ENCODE peak calls at places on chromosomes 3 and 15, in five cellular contexts. L is A549; R is CD8-positive, alpha-beta memory T cell; B is OCI-LY7; P is MM.1S. O is an unnamed sample.

GRCh38 chr15:72472907-72473669 is 1.0 kb upstream of the ARIH1 start:
- DNase-seq in L (no peak), B (peak; percentile 29), R (peak; percentile 9), P (no peak), O (no peak)

GRCh38 chr3:9130318-9131110 is 118.9 kb downstream of the SRGAP3 start:
- DNase-seq in B (no peak), L (no peak), P (no peak), R (no peak), O (no peak)

GRCh38 chr15:59304807-59305206 is 67.9 kb downstream of the MYO1E start:
- DNase-seq in R (no peak), P (no peak), L (no peak), B (no peak), O (no peak)

GRCh38 chr3:168877899-168878298 is 782.2 kb upstream of the GOLIM4 start:
- DNase-seq in P (no peak), L (no peak), B (no peak), R (no peak), O (no peak)

GRCh38 chr3:177446160-177446559 is 248.9 kb upstream of the TBL1XR1 start:
- DNase-seq in R (no peak), L (no peak), B (no peak), P (no peak), O (no peak)

GRCh38 chr3:148466143-148466542 is 231.6 kb upstream of the AGTR1 start:
- DNase-seq in L (no peak), P (no peak), R (no peak), B (no peak), O (no peak)

GRCh38 chr15:93307513-93307912 is 218.5 kb upstream of the RGMA start:
- DNase-seq in L (no peak), P (no peak), B (no peak), R (no peak), O (no peak)

GRCh38 chr3:88262527-88262926 is 112.8 kb downstream of the C3orf38 start:
- DNase-seq in P (no peak), L (no peak), R (no peak), B (no peak), O (no peak)

GRCh38 chr3:28777806-28778475 is 429.3 kb upstream of the AZI2 start:
- DNase-seq in L (no peak), B (no peak), R (no peak), P (no peak), O (no peak)

GRCh38 chr3:182909318-182910040 is 70.9 kb downstream of the DCUN1D1 start:
- DNase-seq in P (peak; percentile 27), R (peak; percentile 5), B (peak; percentile 41), L (peak; percentile 10), O (no peak)

GRCh38 chr3:21647961-21648360 is 103.0 kb downstream of the ZNF385D start:
- DNase-seq in L (no peak), R (no peak), P (no peak), B (no peak), O (no peak)

GRCh38 chr3:27532931-27533607 is 48.9 kb upstream of the SLC4A7 start:
- DNase-seq in B (peak; percentile 3), P (no peak), R (no peak), L (no peak), O (no peak)
- H3K27ac ChIP-seq in B (no peak overlapping the region), P (no peak overlapping the region), R (no peak overlapping the region), L (peak overlapping the region; percentile 95), O (no peak overlapping the region)

DNA sequence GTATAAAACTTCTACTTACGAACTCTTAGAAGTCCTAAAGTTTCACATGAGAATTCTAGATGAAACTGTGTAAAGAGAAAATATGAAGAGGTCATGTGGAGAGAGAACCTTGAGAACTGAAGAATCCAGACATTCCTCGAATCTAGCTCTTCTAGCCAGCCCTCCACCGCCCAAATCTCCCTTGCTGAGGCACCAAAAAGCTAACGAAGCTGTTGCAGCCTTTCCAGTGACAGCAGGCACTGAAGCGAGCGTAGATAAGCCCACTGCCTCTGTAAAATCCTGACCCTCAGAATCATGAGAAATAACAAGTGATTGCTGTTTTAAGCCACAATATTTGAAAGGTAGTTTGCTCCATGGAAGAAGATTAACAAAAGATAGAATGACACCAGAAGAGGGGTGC is 134.0 kb downstream of the GOLGA6L6 start:
- DNase-seq in B (no peak), L (no peak), R (no peak), P (no peak), O (no peak)
- H3K9me3 ChIP-seq in B (peaks cover 13% of the 10 kb centered on the region), L (peaks cover 23% of the 10 kb centered on the region), R (no peaks in the 10 kb centered on the region), P (no peaks in the 10 kb centered on the region), O (no peaks in the 10 kb centered on the region)

DNA sequence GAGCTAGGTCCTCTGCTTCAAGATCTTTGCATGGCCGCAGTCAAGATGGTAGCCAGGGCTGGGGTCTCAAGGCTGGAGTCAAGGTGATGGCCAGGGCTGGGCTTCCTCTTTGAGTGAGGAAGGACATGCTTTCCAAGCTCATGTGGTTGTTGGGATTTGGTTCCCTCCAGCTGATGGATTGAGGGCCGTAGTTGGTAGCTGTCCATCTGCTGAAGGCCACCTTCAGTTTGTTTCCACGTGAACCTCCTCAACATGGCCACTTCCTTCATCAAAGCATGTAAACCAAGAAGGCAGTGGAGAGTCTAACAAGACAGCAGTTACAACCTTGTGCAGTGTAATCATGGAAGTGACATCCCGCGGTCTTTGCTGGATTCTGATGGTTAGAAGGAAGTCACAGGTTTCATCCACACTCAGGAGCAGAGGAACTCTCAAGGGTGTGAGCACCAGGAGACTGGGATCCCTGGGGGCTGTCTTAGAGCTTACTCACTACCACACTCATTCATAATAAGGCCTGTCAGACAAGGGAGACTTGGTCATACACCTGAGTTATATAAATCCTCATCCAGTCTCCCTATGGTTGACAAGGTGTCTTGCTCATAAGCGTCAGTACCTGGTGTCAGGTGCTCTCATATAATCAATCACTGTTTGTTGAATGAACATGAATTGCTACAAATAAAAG is 42.1 kb downstream of the ABHD5 start:
- DNase-seq in L (no peak), R (no peak), B (no peak), P (no peak), O (no peak)
- H3K4me1 ChIP-seq in L (no peaks in the 10 kb centered on the region), R (no peaks in the 10 kb centered on the region), B (no peaks in the 10 kb centered on the region), P (no peaks in the 10 kb centered on the region), O (no peaks in the 10 kb centered on the region)

GRCh38 chr3:4233488-4233887 is 69.7 kb upstream of the SETMAR start:
- DNase-seq in R (no peak), P (peak; percentile 41), B (no peak), L (no peak), O (no peak)

GRCh38 chr3:4235690-4236089 is 67.5 kb upstream of the SETMAR start:
- DNase-seq in R (no peak), L (no peak), B (no peak), P (no peak), O (no peak)

GRCh38 chr3:4231041-4231440 is 72.1 kb upstream of the SETMAR start:
- DNase-seq in L (no peak), P (no peak), R (no peak), B (no peak), O (no peak)

GRCh38 chr3:4234894-4235293 is 68.3 kb upstream of the SETMAR start:
- DNase-seq in R (no peak), P (peak; percentile 19), B (no peak), L (no peak), O (no peak)

DNA sequence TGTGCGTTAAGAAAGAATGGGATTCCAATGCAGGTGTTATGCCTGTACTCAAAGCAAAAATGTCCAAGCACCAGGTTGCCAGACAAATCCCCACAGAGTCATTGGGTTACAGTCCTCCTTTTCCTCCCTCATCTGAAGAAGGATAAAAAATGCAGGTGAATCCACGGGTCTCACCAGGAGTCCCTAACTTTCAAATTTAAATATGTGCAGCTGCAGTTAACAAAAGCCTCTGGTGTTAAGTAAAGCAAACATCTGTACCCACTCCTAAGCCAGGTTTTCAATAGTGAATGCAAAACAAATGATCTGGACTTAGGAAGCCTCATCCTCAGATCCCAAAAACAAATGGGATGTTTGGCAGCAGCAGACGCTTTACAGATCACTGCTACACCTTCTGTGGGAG is 70.4 kb upstream of the SETMAR start:
- DNase-seq in P (no peak), R (no peak), L (no peak), B (no peak), O (no peak)
- H3K27ac ChIP-seq in P (no peak overlapping the region), R (no peak overlapping the region), L (no peak overlapping the region), B (no peak overlapping the region), O (no peak overlapping the region)

GRCh38 chr15:25236861-25237155 is 202.0 kb downstream of the UBE3A start:
- DNase-seq in R (no peak), B (no peak), L (no peak), P (no peak), O (no peak)
- H3K9me3 ChIP-seq in R (no peaks in the 10 kb centered on the region), B (no peaks in the 10 kb centered on the region), L (no peaks in the 10 kb centered on the region), P (no peaks in the 10 kb centered on the region), O (no peaks in the 10 kb centered on the region)

GRCh38 chr15:100931143-100931890 is 12.2 kb downstream of the LRRK1 start:
- DNase-seq in L (no peak), R (no peak), P (peak; percentile 35), B (peak; percentile 91), O (no peak)
- H3K4me1 ChIP-seq in L (peaks cover 9% of the 10 kb centered on the region), R (no peaks in the 10 kb centered on the region), P (peaks cover 35% of the 10 kb centered on the region), B (peaks cover 99% of the 10 kb centered on the region), O (no peaks in the 10 kb centered on the region)

DNA sequence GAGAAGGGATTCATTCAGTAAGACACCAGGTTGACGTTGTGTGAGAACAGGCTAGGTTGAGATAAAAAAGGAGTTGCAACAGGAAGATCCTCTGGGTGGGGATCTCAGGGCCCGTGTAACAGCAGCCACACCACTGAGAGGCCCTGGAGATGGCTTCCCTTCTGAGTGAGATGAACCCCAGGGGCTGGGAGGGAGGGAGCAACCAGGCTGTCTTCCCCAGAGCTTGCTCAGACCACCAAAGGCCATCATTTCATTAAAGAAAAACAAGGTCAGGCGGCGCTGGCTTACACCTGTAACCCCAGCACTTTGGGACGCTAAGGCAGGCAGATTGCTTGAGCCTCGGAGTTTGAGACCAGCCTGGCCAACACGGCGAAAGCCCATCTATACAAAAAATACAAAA is 187.7 kb downstream of the ATP10A start:
- DNase-seq in P (no peak), R (no peak), B (no peak), L (no peak), O (no peak)
- H3K27ac ChIP-seq in P (no peak overlapping the region), R (no peak overlapping the region), B (no peak overlapping the region), L (no peak overlapping the region), O (no peak overlapping the region)

DNA sequence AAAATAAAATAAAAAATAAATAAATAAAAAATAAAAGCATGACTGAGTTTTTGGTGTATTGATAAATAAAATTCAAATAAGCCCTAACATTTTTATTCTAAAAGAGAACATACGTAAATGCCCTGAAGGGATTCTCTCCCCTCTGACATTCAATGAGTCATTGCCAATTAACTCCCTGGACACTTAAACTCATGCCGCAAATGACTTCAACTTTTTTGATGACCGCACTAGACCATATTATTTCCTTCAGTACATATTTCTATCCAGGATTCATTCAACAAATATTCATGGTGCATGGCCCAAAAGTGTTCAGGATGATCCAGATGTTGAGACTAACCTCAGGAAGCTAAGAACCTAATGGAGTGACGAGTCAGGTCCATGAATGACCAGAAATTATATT is 195.9 kb upstream of the LRRN1 start:
- DNase-seq in B (no peak), L (no peak), P (no peak), R (no peak), O (no peak)
- H3K9me3 ChIP-seq in B (no peaks in the 10 kb centered on the region), L (no peaks in the 10 kb centered on the region), P (no peaks in the 10 kb centered on the region), R (no peaks in the 10 kb centered on the region), O (no peaks in the 10 kb centered on the region)